ENCODE peak calls at places on chromosomes 3 and 15, in ten cellular contexts. P is neural progenitor cell, Q is K562, W is DND-41, L is A549, K is hepatocyte, H is fibroblast of lung, F is GM23248, B is mesendoderm, J is HCT116. I is an unnamed sample.

GRCh38 chr3:5013021-5013906 is 34.0 kb downstream of the BHLHE40 start:
- DNase-seq in L (peak; percentile 95), W (no peak), B (peak; percentile 91), Q (peak; percentile 92), K (peak; percentile 71), P (no peak), F (peak; percentile 54), H (peak; percentile 36), J (peak; percentile 85), I (peak; percentile 89)

GRCh38 chr15:66803182-66803729 is 101.2 kb downstream of the SMAD6 start:
- DNase-seq in K (peak; percentile 97), B (peak; percentile 96), H (peak; percentile 98), F (peak; percentile 100), P (peak; percentile 81), Q (peak; percentile 94), W (no peak), J (peak; percentile 86), L (peak; percentile 95), I (peak; percentile 87)

GRCh38 chr3:41683666-41684350 is 278.1 kb downstream of the ULK4 start:
- DNase-seq in P (no peak), K (peak; percentile 80), L (peak; percentile 69), H (peak; percentile 51), F (peak; percentile 84), J (no peak), B (no peak), Q (no peak), W (no peak), I (peak; percentile 63)

GRCh38 chr15:63166219-63166618 is 8.9 kb upstream of the RPS27L start:
- DNase-seq in P (no peak), H (no peak), W (no peak), B (no peak), Q (no peak), L (peak; percentile 36), J (no peak), K (no peak), F (peak; percentile 38), I (no peak)

GRCh38 chr3:195907730-195908438 is 467 bp downstream of the TNK2 start:
- DNase-seq in F (peak; percentile 29), L (peak; percentile 32), Q (peak; percentile 44), H (no peak), B (peak; percentile 77), P (no peak), K (peak; percentile 68), W (peak; percentile 42), J (no peak), I (peak; percentile 52)

GRCh38 chr3:24829632-24830229 is 335.1 kb upstream of the THRB start:
- DNase-seq in Q (no peak), W (no peak), B (peak; percentile 25), F (peak; percentile 12), H (peak; percentile 11), K (peak; percentile 32), J (no peak), L (peak; percentile 8), P (peak; percentile 72), I (no peak)

GRCh38 chr3:45987368-45988099 is 8.1 kb downstream of the FYCO1 start:
- DNase-seq in H (peak; percentile 74), Q (no peak), P (no peak), W (no peak), B (no peak), J (no peak), K (no peak), L (no peak), F (peak; percentile 91), I (no peak)

GRCh38 chr3:178671261-178672191 is 135.3 kb downstream of the KCNMB2 start:
- DNase-seq in J (no peak), K (peak; percentile 30), Q (no peak), F (peak; percentile 48), P (no peak), W (no peak), L (no peak), B (no peak), H (peak; percentile 48), I (peak; percentile 84)

GRCh38 chr3:30933478-30934207 is 39.2 kb upstream of the GADL1 start:
- DNase-seq in B (no peak), K (no peak), F (no peak), L (no peak), J (no peak), H (no peak), W (no peak), P (no peak), Q (no peak), I (no peak)

GRCh38 chr3:37559461-37559860 is 302.2 kb upstream of the CTDSPL start:
- DNase-seq in H (no peak), B (no peak), J (no peak), L (no peak), F (peak; percentile 44), P (peak; percentile 71), W (no peak), Q (no peak), K (no peak), I (peak; percentile 9)
- H3K4me2 ChIP-seq in H (no peak overlapping the region), B (no peak overlapping the region), J (no peak overlapping the region), L (no peak overlapping the region), F (no peak overlapping the region), P (peak overlapping the region; percentile 50), W (no peak overlapping the region), Q (no peak overlapping the region), K (no peak overlapping the region), I (no peak overlapping the region)

DNA sequence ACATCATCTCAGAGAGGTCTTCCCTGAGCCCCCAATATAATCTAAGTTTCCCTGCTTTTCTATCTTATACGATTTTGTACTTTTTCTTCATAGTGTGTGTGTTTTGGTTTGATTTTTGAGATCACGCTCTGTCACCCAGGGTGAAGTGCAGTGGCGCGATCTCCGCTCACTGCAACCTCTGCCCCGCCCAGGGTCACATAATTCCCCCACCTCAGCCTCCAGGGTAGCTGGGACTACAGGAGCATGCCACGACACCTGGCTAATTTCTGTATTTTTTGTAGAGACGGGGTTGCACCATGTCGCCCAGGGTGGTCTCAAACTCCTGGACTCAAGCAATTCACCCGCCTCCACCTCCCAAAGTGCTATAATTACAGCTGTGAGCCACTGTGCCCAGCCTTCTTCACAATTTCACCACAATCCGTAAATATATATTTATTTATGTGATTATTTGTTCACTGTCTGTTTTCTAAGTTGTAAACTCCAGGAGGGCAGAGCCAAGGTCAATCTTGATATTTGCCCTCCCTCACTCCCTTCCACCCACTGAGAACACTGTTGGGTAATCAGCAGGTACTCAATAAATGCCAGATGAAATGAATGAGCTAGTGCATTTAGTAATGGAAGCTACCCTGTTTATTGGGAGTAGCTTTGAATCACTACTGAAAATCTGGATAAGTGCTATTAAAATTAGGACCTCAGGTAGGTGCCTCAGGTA is 547 bp upstream of the KNSTRN start:
- DNase-seq in F (no peak), P (no peak), J (no peak), H (no peak), W (no peak), B (no peak), L (no peak), Q (no peak), K (no peak), I (no peak)
- H3K4me2 ChIP-seq in F (no peak overlapping the region), P (no peak overlapping the region), J (peak overlapping the region; percentile 84), H (no peak overlapping the region), W (peak overlapping the region; percentile 50), B (peak overlapping the region; percentile 44), L (peak overlapping the region; percentile 94), Q (peak overlapping the region; percentile 84), K (peak overlapping the region; percentile 67), I (no peak overlapping the region)

GRCh38 chr3:61808999-61809398 is 247.6 kb downstream of the PTPRG start:
- DNase-seq in Q (no peak), P (no peak), L (no peak), W (no peak), K (no peak), B (no peak), H (no peak), J (no peak), F (no peak), I (no peak)
- H3K4me2 ChIP-seq in Q (no peak overlapping the region), P (no peak overlapping the region), L (no peak overlapping the region), W (no peak overlapping the region), K (no peak overlapping the region), B (no peak overlapping the region), H (no peak overlapping the region), J (no peak overlapping the region), F (no peak overlapping the region), I (no peak overlapping the region)

DNA sequence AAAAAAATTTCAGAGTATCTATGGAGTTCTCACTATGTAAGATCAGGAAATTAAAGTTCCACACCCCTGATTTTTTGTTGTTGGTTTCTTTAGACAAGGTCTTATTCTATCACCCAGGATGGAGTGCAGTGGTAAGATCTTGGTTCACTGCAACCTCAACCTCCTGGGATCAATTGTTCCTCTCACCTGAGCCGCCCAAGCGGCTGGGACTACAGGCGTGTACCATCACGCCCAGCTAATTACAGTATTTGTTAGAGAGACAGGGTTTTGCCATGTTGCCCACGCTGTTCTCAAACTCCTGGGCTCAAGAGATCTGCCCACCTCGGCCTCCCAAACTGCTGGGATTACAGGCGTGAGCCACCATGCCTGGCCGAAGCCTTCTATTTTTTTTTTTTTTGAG is 12.4 kb downstream of the QRICH1 start:
- DNase-seq in F (no peak), W (no peak), L (no peak), J (no peak), B (no peak), K (no peak), H (no peak), P (no peak), Q (no peak), I (peak; percentile 41)
- H3K4me2 ChIP-seq in F (no peak overlapping the region), W (no peak overlapping the region), L (no peak overlapping the region), J (no peak overlapping the region), B (no peak overlapping the region), K (no peak overlapping the region), H (no peak overlapping the region), P (no peak overlapping the region), Q (no peak overlapping the region), I (no peak overlapping the region)

DNA sequence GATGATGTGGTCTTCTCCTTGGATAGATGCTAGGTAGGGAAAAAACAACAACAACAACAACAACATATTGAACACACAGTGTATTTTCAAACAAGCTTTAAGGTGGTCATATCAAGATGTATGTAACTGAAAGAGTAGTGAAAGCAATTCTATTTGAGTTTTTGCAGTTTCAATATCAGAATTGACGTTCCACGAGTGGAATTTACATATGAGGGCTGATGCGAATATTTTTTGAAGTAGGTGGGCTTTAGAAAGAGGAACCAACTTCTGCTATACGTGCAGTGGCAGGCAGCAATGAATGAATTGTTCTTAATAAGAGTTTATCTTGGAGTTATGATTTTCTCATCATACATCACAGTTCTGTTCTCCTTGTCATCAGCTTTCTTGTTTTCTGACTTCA is 151.9 kb upstream of the CNTN3 start:
- DNase-seq in P (no peak), L (no peak), J (no peak), W (no peak), Q (no peak), F (no peak), K (no peak), B (no peak), H (no peak), I (no peak)
- H3K4me2 ChIP-seq in P (no peak overlapping the region), L (no peak overlapping the region), J (no peak overlapping the region), W (no peak overlapping the region), Q (no peak overlapping the region), F (no peak overlapping the region), K (no peak overlapping the region), B (no peak overlapping the region), H (no peak overlapping the region), I (no peak overlapping the region)

GRCh38 chr3:52001443-52001974 is 5.8 kb upstream of the RPL29 start:
- DNase-seq in P (peak; percentile 94), J (peak; percentile 59), K (peak; percentile 85), B (peak; percentile 94), H (peak; percentile 54), W (peak; percentile 88), L (peak; percentile 64), F (peak; percentile 67), Q (peak; percentile 83), I (peak; percentile 49)
- H3K4me2 ChIP-seq in P (peak overlapping the region; percentile 72), J (peak overlapping the region; percentile 71), K (peak overlapping the region; percentile 31), B (no peak overlapping the region), H (no peak overlapping the region), W (peak overlapping the region; percentile 35), L (peak overlapping the region; percentile 51), F (no peak overlapping the region), Q (no peak overlapping the region), I (peak overlapping the region; percentile 4)

I was measured in mammary epithelial cell.